ENCODE peak calls at places on chromosomes 11 and 22, in eight cellular contexts. C is tibial nerve, J is prostate gland, D is ovary, P is A549, A is stomach, X is GM12891, W is suprapubic skin. G is an unnamed sample.

GRCh38 chr22:37075046-37075445 is 23.5 kb downstream of the KCTD17 start:
- DNase-seq in C (no peak), J (no peak), D (no peak), P (no peak), A (no peak), X (no peak), W (no peak), G (no peak)

GRCh38 chr11:29328961-29329441 is 687.8 kb downstream of the KCNA4 start:
- DNase-seq in C (no peak), J (no peak), D (no peak), P (peak), A (no peak), X (no peak), W (no peak), G (no peak)

GRCh38 chr22:20646906-20647305 is 127.0 kb upstream of the SERPIND1 start:
- DNase-seq in C (no peak), J (no peak), D (no peak), P (no peak), A (no peak), X (no peak), W (no peak), G (no peak)

GRCh38 chr11:88604255-88604654 is 266.7 kb upstream of the CTSC start:
- DNase-seq in C (no peak), J (no peak), D (no peak), P (no peak), A (no peak), X (no peak), W (no peak), G (no peak)

GRCh38 chr11:107592813-107593212 is 1.9 kb downstream of the ELMOD1 start:
- DNase-seq in C (no peak), J (no peak), D (no peak), P (no peak), A (no peak), X (no peak), W (no peak), G (no peak)

GRCh38 chr11:130217133-130217631 is 57.6 kb downstream of the ST14 start:
- DNase-seq in C (no peak), J (no peak), D (no peak), P (no peak), A (peak), X (no peak), W (no peak), G (no peak)

GRCh38 chr11:116062129-116062525 is 557.9 kb upstream of the CADM1 start:
- DNase-seq in C (no peak), J (no peak), D (no peak), P (no peak), A (no peak), X (no peak), W (no peak), G (no peak)

GRCh38 chr11:44007746-44008501 is 39.9 kb upstream of the ACCSL start:
- DNase-seq in C (no peak), J (no peak), D (peak), P (no peak), A (no peak), X (no peak), W (no peak), G (no peak)

GRCh38 chr11:30281476-30282288 is 41.2 kb upstream of the ARL14EP start:
- DNase-seq in C (no peak), J (no peak), D (no peak), P (no peak), A (no peak), X (no peak), W (no peak), G (no peak)

GRCh38 chr11:73335204-73335923 is 27.3 kb downstream of the ARHGEF17 start:
- DNase-seq in C (peak), J (peak), D (peak), P (peak), A (peak), X (peak), W (peak), G (peak)
- TF ChIP-seq POLR2A in C (no peak), J (no peak), D (no peak), P (no peak), A (no peak), X (no peak), W (no peak), G (no peak)

GRCh38 chr11:82733444-82734119 is at the start of gene FAM181B:
- DNase-seq in C (peak), J (no peak), D (peak), P (peak), A (peak), X (peak), W (no peak), G (peak)
- TF ChIP-seq POLR2A in C (peak), J (no peak), D (no peak), P (no peak), A (no peak), X (no peak), W (no peak), G (no peak)

GRCh38 chr22:49934144-49934890 is 15.9 kb downstream of the CRELD2 start:
- DNase-seq in C (peak), J (peak), D (peak), P (no peak), A (peak), X (no peak), W (no peak), G (peak)
- TF ChIP-seq POLR2A in C (no peak), J (peak), D (no peak), P (no peak), A (no peak), X (no peak), W (no peak), G (no peak)

DNA sequence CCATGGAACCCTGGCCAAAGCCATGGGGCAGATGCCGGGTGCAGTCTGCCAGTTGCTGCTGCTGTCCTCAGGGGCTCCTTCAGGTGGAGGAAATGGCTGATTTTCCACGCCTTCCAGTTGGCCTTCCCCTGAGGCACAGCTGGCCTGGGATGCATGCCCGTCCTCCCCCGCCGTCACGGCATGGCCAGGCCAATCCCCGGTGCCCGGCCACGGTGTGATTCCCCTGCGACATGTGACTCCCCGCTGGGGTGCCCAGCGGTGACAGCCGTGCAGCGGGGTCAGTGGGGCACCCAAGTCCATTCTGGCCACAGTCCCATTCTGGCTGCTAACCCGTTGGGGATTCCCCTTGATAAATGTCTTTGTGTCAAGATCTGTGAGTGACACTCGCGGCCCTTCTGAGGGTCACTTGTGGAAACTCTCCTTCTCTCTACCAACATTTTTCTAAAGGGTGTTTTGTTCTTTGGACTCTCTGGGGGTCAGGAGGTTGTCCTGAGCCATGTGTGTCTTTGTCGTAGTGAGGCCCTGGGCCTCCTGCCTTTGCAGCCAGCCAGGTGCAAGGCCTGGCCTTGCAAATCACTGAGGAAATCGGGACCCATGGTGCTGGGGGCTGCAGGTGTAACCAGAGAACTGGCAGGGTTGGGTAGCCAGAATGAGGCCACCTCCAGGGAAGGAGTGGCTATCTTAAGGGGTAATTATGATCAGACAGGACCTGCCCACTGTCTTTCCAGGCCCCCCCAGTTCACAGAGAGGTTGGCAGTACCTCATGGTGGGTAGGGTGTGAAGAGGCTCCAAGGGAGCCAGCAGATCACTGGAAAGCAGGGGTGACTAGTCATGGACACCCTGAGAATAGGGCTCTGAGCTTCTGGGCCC is 37.1 kb downstream of the KCNQ1OT1 start:
- DNase-seq in C (no peak), J (no peak), D (no peak), P (no peak), A (peak), X (no peak), W (peak), G (no peak)
- TF ChIP-seq POLR2A in C (no peak), J (no peak), D (no peak), P (no peak), A (no peak), X (no peak), W (no peak), G (no peak)

DNA sequence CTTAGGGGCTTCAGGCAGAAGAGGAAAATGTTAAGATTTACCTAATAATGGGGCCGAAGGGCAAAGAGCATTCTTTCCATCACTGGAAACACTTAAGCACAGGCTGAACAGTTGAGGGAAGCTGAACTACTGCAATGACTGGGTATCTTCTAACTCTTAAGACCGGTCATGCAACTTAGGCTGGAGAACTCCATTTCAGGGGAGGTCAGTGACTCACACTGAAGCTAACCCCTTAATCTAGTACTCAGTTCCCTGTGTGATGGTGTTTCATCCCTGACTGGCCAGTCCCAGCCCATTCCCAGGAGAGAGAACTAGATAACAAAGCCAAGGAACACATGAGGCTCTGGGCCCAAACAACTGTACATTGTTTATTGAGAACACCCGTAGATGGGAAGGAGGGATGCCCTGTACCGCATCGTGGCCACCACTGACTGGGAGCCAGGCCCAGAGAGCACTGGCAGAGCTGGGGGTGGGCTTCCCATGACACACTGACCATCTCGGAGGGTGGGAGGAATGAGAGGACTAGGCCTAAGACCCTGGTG is 10.5 kb downstream of the RPL27A start:
- DNase-seq in C (no peak), J (no peak), D (no peak), P (no peak), A (no peak), X (no peak), W (peak), G (no peak)
- TF ChIP-seq POLR2A in C (no peak), J (no peak), D (no peak), P (no peak), A (no peak), X (peak), W (no peak), G (no peak)

DNA sequence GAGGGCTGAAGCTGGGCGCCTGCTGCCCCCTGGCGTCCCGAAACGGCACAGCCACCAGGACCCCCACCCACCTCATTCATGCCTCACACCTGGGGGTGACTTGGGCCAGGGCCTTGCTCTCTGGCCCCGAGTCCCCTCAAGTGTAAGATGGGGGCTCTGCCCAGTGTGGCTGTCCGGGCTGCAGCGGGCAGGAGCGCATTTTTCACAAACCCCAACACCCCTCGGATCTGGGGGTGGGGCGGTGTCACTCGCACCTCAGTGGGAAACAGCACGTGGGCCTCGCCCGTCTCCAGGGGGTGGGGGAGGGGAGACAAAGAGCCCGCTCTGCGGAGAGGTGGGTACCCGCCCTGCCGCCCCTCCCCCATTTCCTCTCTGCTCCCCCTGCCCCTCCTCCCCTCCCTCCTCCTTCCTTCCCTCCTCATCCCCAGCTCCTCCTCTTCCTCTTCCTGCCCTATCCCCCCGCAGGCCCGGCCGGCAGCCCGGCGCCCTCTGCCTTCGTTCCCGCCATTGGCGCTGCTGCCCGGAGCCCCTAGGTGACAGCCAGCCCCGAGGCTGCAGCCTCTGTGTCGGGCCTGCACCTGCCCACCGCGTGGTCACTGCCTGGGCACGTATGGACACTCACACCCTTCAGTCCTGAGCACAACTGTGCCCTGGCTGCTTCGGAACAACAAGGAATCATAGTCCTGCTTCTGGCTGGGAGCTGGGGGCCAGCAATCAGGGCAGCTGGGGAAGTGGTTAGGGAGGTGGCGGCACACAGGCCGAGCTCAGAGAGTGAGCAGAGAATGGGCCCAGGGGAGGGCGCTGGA is 6.8 kb upstream of the CDKN1C start:
- DNase-seq in C (no peak), J (no peak), D (peak), P (peak), A (peak), X (peak), W (no peak), G (peak)
- TF ChIP-seq POLR2A in C (no peak), J (peak), D (no peak), P (peak), A (no peak), X (no peak), W (no peak), G (no peak)

GRCh38 chr22:49825944-49826602 is 1.6 kb downstream of the BRD1 start:
- DNase-seq in C (no peak), J (no peak), D (no peak), P (no peak), A (peak), X (no peak), W (no peak), G (peak)
- TF ChIP-seq POLR2A in C (no peak), J (no peak), D (no peak), P (no peak), A (no peak), X (no peak), W (no peak), G (peak)

DNA sequence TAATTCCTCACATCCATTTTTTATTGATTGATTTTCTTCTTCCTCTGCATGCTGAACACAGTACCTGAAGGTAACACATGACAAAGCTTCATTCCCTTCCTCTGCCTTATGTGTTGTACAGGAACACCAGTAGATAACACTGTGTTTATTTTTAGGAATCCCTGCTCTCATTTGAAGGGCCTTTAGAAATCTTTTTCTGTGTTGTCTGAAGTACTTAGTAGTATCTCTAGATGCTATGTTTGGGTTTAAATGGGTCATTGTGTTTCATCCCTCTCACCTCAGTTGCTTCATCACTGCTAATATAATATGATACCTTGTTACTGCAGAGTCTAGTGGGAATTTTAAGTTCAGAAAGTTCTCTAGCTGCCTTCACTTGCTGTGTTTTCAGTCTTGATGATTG is 10.2 kb downstream of the MADD start:
- DNase-seq in C (no peak), J (no peak), D (no peak), P (no peak), A (no peak), X (no peak), W (no peak), G (no peak)
- TF ChIP-seq POLR2A in C (no peak), J (no peak), D (no peak), P (no peak), A (no peak), X (no peak), W (no peak), G (no peak)

DNA sequence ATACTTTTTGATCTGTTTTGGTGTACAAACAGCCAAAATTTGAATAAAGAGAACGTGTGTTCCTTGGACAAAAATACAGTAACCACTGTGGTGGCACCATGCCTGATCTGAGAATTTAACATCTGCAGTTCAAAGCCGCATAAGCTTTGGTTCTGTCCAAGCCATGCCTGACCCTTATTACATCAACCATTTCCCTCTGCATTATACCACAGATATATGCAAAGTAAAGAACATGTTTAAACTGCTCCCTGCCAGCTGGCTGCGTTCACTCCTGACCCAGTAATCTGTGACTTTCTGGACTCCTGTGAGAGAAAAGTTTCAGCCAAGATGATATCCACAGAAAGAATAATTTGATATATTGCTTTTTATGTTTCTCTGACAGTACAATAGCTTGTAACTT is 890.5 kb upstream of the ANO3 start:
- DNase-seq in C (no peak), J (no peak), D (no peak), P (no peak), A (no peak), X (no peak), W (no peak), G (no peak)
- TF ChIP-seq POLR2A in C (no peak), J (no peak), D (no peak), P (no peak), A (no peak), X (no peak), W (no peak), G (no peak)

DNA sequence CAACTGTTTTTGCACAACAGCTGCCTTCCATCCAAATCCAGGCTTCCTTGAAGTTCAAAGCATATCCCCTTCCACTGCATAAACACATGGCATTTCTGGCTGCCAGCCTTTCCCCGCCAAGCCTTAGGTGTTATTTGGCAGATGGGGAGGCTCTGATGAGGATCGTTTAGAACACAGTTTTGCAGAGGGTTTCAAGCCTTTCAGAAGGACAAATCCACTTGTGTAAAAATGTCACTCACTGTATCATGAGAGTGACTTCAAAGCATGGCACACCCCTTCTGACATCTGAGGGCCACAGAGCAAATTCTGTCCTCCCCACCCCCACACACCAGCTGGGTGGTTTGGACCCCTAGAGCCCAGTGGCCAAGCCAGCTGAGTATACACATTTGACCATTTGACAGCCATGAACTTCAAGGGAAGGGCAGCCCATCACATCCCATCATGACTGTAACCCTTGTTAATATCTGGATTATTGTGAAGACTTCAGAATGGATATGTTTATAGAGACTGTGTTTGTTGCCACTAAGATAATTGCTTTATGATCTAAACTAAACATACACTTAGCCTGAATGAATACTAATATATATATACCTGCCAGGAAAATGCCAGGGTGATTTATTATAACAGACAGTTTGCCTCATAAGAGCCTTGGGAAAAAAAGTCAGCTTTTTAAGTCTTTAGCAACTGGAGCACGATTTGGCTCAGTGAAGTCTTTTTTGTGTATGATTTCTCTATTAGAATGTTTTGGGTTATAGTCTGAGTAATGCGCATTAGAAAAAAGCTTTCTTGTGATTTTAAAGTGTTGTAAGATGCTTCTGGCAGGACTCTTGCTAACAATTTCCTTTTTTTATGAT is 31.9 kb downstream of the FBLN1 start:
- DNase-seq in C (no peak), J (peak), D (peak), P (no peak), A (no peak), X (no peak), W (no peak), G (no peak)
- TF ChIP-seq POLR2A in C (no peak), J (no peak), D (no peak), P (no peak), A (no peak), X (no peak), W (no peak), G (no peak)

G was measured in erythroblast.